ENCODE peak calls at places on chromosomes 7 and 10, in eight cellular contexts. Q is esophagus squamous epithelium, F is AG04450, K is mesothelial cell of epicardium, T is A549, A is cardiac fibroblast, J is pancreas, V is body of pancreas. B is an unnamed sample.

GRCh38 chr7:24158976-24159375 is 125.0 kb upstream of the NPY start:
- DNase-seq in K (no peak), J (no peak), V (no peak), F (no peak), T (no peak), A (no peak), Q (no peak), B (no peak)

GRCh38 chr10:113977174-113977573 is 66.5 kb upstream of the ADRB1 start:
- DNase-seq in K (no peak), F (no peak), A (no peak), Q (no peak), T (no peak), V (no peak), J (no peak), B (no peak)

GRCh38 chr7:69349291-69349690 is 249.0 kb upstream of the AUTS2 start:
- DNase-seq in V (no peak), K (no peak), Q (no peak), A (no peak), T (no peak), J (no peak), F (no peak), B (no peak)

GRCh38 chr7:39847227-39847626 is 102.8 kb upstream of the CDK13 start:
- DNase-seq in Q (no peak), K (no peak), J (no peak), F (no peak), T (no peak), V (no peak), A (no peak), B (no peak)

GRCh38 chr10:42754155-42755027 is 28.2 kb upstream of the BMS1 start:
- DNase-seq in K (no peak), A (peak), V (peak), Q (no peak), F (no peak), J (peak), T (no peak), B (no peak)

GRCh38 chr7:77330169-77330882 is 85.8 kb downstream of the GSAP start:
- DNase-seq in T (no peak), V (no peak), F (no peak), J (no peak), K (no peak), A (peak), Q (no peak), B (no peak)

GRCh38 chr7:94298943-94299342 is 95.8 kb upstream of the COL1A2 start:
- DNase-seq in T (no peak), F (peak), A (peak), J (no peak), K (no peak), V (no peak), Q (no peak), B (no peak)

GRCh38 chr10:80900661-80901060 is 363.0 kb downstream of the SH2D4B start:
- DNase-seq in Q (no peak), F (no peak), V (no peak), K (no peak), J (no peak), A (no peak), T (no peak), B (no peak)

GRCh38 chr7:102251531-102252372 is 34.9 kb upstream of the SH2B2 start:
- DNase-seq in J (no peak), V (no peak), A (no peak), T (no peak), F (no peak), K (no peak), Q (no peak), B (no peak)

GRCh38 chr10:44132361-44133289 is 252.3 kb downstream of the CXCL12 start:
- DNase-seq in Q (no peak), K (no peak), V (peak), F (no peak), A (no peak), T (no peak), J (no peak), B (no peak)

GRCh38 chr10:120735773-120736371 is 115.3 kb upstream of the WDR11 start:
- DNase-seq in K (no peak), A (peak), Q (no peak), V (no peak), J (no peak), T (peak), F (no peak), B (no peak)

GRCh38 chr10:30821994-30822692 is 192.6 kb upstream of the LYZL2 start:
- DNase-seq in K (no peak), J (no peak), F (no peak), T (no peak), Q (no peak), V (no peak), A (no peak), B (no peak)

GRCh38 chr7:70486977-70487376 is 645.0 kb upstream of the GALNT17 start:
- DNase-seq in T (no peak), K (no peak), Q (no peak), F (no peak), V (no peak), A (no peak), J (no peak), B (no peak)

GRCh38 chr10:74223755-74224530 is 72.9 kb downstream of the ADK start:
- DNase-seq in Q (no peak), K (no peak), J (no peak), V (no peak), A (peak), F (no peak), T (peak), B (no peak)

GRCh38 chr10:102645388-102645740 is 1.1 kb downstream of the TRIM8 start:
- DNase-seq in J (no peak), K (no peak), F (no peak), V (peak), T (peak), Q (no peak), A (no peak), B (no peak)

GRCh38 chr7:36809510-36809909 is 85.2 kb upstream of the AOAH start:
- DNase-seq in A (no peak), K (no peak), F (no peak), Q (no peak), J (no peak), V (no peak), T (no peak), B (no peak)

GRCh38 chr10:34299105-34299611 is 515.9 kb downstream of the PARD3 start:
- DNase-seq in A (peak), V (no peak), J (no peak), K (no peak), T (no peak), F (no peak), Q (no peak), B (no peak)

GRCh38 chr7:46756256-46756655 is 825.7 kb downstream of the TNS3 start:
- DNase-seq in V (no peak), K (no peak), A (no peak), J (no peak), F (no peak), Q (no peak), T (no peak), B (no peak)

GRCh38 chr7:12031638-12032037 is 179.5 kb upstream of the TMEM106B start:
- DNase-seq in A (peak), Q (no peak), J (no peak), K (no peak), T (peak), F (peak), V (no peak), B (no peak)

GRCh38 chr7:1678070-1678543 is 8.0 kb downstream of the ELFN1 start:
- DNase-seq in Q (no peak), K (no peak), T (no peak), V (no peak), J (peak), A (no peak), F (no peak), B (no peak)

GRCh38 chr7:80060218-80060806 is 74.3 kb upstream of the GNAI1 start:
- DNase-seq in T (peak), F (peak), V (no peak), J (no peak), K (no peak), A (peak), Q (no peak), B (no peak)

GRCh38 chr7:151632750-151633515 is 113.2 kb upstream of the RHEB start:
- DNase-seq in F (no peak), J (peak), Q (peak), K (no peak), T (no peak), A (peak), V (peak), B (peak)

GRCh38 chr10:132245056-132245455 is 58.3 kb downstream of the DPYSL4 start:
- DNase-seq in A (no peak), K (no peak), T (no peak), V (no peak), J (no peak), F (no peak), Q (no peak), B (no peak)

GRCh38 chr7:35613150-35613549 is 81.8 kb downstream of the HERPUD2 start:
- DNase-seq in J (no peak), K (no peak), V (no peak), Q (no peak), F (peak), A (no peak), T (no peak), B (no peak)

GRCh38 chr10:24292304-24293291 is 83.7 kb downstream of the KIAA1217 start:
- DNase-seq in Q (no peak), A (no peak), J (no peak), F (no peak), K (no peak), V (no peak), T (peak), B (no peak)

GRCh38 chr7:158252837-158253669 is 334.6 kb downstream of the PTPRN2 start:
- DNase-seq in J (no peak), Q (no peak), T (no peak), V (no peak), A (no peak), F (no peak), K (peak), B (peak)

GRCh38 chr10:67385089-67385488 is 310.9 kb downstream of the CTNNA3 start:
- DNase-seq in F (no peak), K (no peak), Q (no peak), J (no peak), A (no peak), V (no peak), T (no peak), B (no peak)

GRCh38 chr7:50321678-50322077 is 17.2 kb downstream of the IKZF1 start:
- DNase-seq in Q (no peak), F (no peak), V (no peak), A (no peak), T (no peak), J (no peak), K (no peak), B (no peak)

GRCh38 chr10:52106895-52107294 is 207.2 kb upstream of the DKK1 start:
- DNase-seq in K (no peak), Q (no peak), J (no peak), A (no peak), T (no peak), F (no peak), V (no peak), B (no peak)

GRCh38 chr10:98097611-98098010 is 36.8 kb upstream of the R3HCC1L start:
- DNase-seq in F (no peak), A (no peak), V (no peak), K (no peak), J (no peak), T (no peak), Q (no peak), B (no peak)

GRCh38 chr10:14751576-14752330 is 22.9 kb downstream of the FAM107B start:
- DNase-seq in A (peak), V (peak), J (no peak), F (no peak), K (no peak), T (no peak), Q (no peak), B (no peak)

GRCh38 chr7:4246536-4246935 is 435.6 kb upstream of the FOXK1 start:
- DNase-seq in V (no peak), T (no peak), Q (no peak), J (no peak), K (no peak), F (no peak), A (no peak), B (no peak)

GRCh38 chr10:3172446-3173172 is at the start of gene PITRM1:
- DNase-seq in V (peak), J (peak), Q (peak), K (peak), A (peak), T (peak), F (peak), B (peak)

GRCh38 chr10:3173173-3173878 is 744 bp upstream of the PITRM1 start:
- DNase-seq in Q (peak), T (peak), K (peak), F (no peak), A (no peak), J (peak), V (peak), B (no peak)

GRCh38 chr10:3169271-3169670 is 3.3 kb downstream of the PITRM1 start:
- DNase-seq in J (no peak), K (no peak), F (no peak), A (no peak), T (no peak), Q (no peak), V (no peak), B (no peak)

GRCh38 chr10:3169738-3170137 is 2.8 kb downstream of the PITRM1 start:
- DNase-seq in T (no peak), J (no peak), Q (no peak), A (no peak), K (no peak), V (no peak), F (no peak), B (no peak)

DNA sequence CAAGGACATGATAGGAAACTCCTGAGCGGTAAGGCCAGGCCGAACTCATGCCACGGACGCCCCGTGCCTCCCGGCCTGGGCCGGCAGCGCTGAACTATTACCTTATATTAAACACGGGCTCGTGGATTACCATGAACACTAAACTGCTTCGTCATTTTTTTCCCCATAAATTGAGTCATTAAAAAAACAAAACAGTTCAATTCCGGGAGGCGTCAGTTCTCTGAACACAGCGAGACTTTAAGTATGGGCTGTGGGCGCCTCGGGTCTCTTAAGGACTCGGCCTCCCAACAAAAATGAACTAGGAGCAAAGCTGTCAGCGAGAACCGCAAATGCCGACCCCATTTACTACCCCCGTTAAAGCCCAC is 519 bp downstream of the PITRM1 start:
- DNase-seq in T (peak), K (peak), V (peak), J (no peak), F (peak), A (peak), Q (no peak), B (no peak)
- TF ChIP-seq CTCF in T (no peak), K (no peak), V (no peak), J (no peak), F (no peak), A (no peak), Q (no peak), B (no peak)

GRCh38 chr10:61664985-61665384 is 2.3 kb downstream of the CABCOCO1 start:
- DNase-seq in A (no peak), F (no peak), J (no peak), Q (no peak), K (no peak), T (no peak), V (no peak), B (no peak)

GRCh38 chr10:61669849-61670248 is 7.1 kb downstream of the CABCOCO1 start:
- DNase-seq in K (no peak), J (no peak), A (no peak), Q (no peak), F (no peak), V (no peak), T (no peak), B (no peak)

GRCh38 chr10:61673360-61673759 is 10.6 kb downstream of the CABCOCO1 start:
- DNase-seq in F (no peak), J (no peak), Q (no peak), A (no peak), V (no peak), K (no peak), T (no peak), B (no peak)

GRCh38 chr10:61663466-61663865 is 737 bp downstream of the CABCOCO1 start:
- DNase-seq in K (no peak), T (no peak), J (no peak), A (no peak), F (no peak), V (no peak), Q (no peak), B (no peak)

GRCh38 chr10:61669161-61669755 is 6.5 kb downstream of the CABCOCO1 start:
- DNase-seq in K (no peak), A (peak), J (no peak), T (no peak), Q (no peak), F (no peak), V (no peak), B (no peak)
- TF ChIP-seq CTCF in K (no peak), A (no peak), J (no peak), T (no peak), Q (no peak), F (peak), V (no peak), B (peak)

DNA sequence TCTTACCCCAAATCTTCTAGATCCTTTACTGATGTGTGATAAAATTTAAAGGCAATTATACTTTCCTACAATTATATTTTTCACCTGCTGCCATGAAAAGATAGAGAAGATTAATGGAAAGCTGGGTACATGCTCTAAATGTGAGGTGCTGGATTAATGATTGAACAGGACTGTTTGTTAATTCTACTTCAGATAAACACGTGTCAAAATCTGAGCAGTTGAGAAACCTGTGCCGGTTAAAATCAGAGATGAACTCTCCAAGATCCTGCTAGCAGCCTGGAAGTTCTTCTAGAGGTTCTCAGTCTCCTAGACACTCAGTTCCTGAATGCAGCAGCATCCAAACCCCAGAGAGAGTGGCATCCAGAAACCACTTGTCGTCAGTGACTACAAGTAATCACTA is 69.2 kb downstream of the INHBA start:
- DNase-seq in T (no peak), K (no peak), A (no peak), V (no peak), F (no peak), Q (no peak), J (no peak), B (no peak)
- TF ChIP-seq CTCF in T (no peak), K (no peak), A (no peak), V (no peak), F (no peak), Q (no peak), J (no peak), B (no peak)

GRCh38 chr10:86632951-86633350 is 21.4 kb upstream of the OPN4 start:
- DNase-seq in A (no peak), J (no peak), K (no peak), T (no peak), F (no peak), V (no peak), Q (no peak), B (no peak)
- TF ChIP-seq CTCF in A (peak), J (no peak), K (no peak), T (no peak), F (no peak), V (no peak), Q (no peak), B (peak)

GRCh38 chr10:17742918-17743317 is 9.1 kb upstream of the TMEM236 start:
- DNase-seq in J (peak), K (peak), A (peak), T (peak), F (peak), Q (no peak), V (peak), B (no peak)
- TF ChIP-seq CTCF in J (peak), K (peak), A (peak), T (peak), F (peak), Q (peak), V (peak), B (peak)

GRCh38 chr10:12978885-12979284 is 22.6 kb downstream of the CCDC3 start:
- DNase-seq in F (no peak), Q (no peak), K (no peak), T (no peak), J (no peak), A (no peak), V (no peak), B (no peak)
- TF ChIP-seq CTCF in F (no peak), Q (no peak), K (no peak), T (no peak), J (no peak), A (no peak), V (no peak), B (no peak)

GRCh38 chr7:112091768-112092167 is 114.4 kb downstream of the DOCK4 start:
- DNase-seq in K (no peak), J (no peak), A (no peak), Q (no peak), T (no peak), V (no peak), F (no peak), B (no peak)

GRCh38 chr7:112088484-112089016 is 117.6 kb downstream of the DOCK4 start:
- DNase-seq in V (no peak), K (no peak), T (no peak), A (no peak), F (no peak), J (no peak), Q (no peak), B (no peak)

GRCh38 chr7:112086496-112087254 is 119.5 kb downstream of the DOCK4 start:
- DNase-seq in Q (no peak), V (peak), T (peak), F (no peak), A (no peak), J (no peak), K (no peak), B (no peak)

GRCh38 chr7:112092306-112093090 is 113.7 kb downstream of the DOCK4 start:
- DNase-seq in T (no peak), V (no peak), J (no peak), K (no peak), Q (no peak), A (no peak), F (no peak), B (no peak)

GRCh38 chr7:112089551-112089950 is 116.6 kb downstream of the DOCK4 start:
- DNase-seq in F (no peak), T (no peak), J (no peak), A (no peak), V (peak), K (no peak), Q (no peak), B (no peak)
- TF ChIP-seq CTCF in F (no peak), T (no peak), J (no peak), A (no peak), V (no peak), K (no peak), Q (no peak), B (no peak)

GRCh38 chr10:109866168-109866994 is 56.9 kb downstream of the XPNPEP1 start:
- DNase-seq in K (no peak), A (peak), V (peak), T (peak), Q (no peak), F (no peak), J (no peak), B (no peak)
- TF ChIP-seq CTCF in K (peak), A (peak), V (peak), T (peak), Q (peak), F (peak), J (no peak), B (peak)

B was measured in type B pancreatic cell.